ENCODE peak calls at places on chromosome 19, in five cellular contexts. N is NAMALWA; X is HTR-8/SVneo; P is activated CD8-positive, alpha-beta memory T cell treated with anti-CD3 and anti-CD28 coated beads for 1 hour; H is tibial nerve. W is an unnamed sample.
A peak's percentile ranks its signal among the peaks of the same experiment; 100 is the strongest.

GRCh38 chr19:17213334-17213733 is 1.8 kb upstream of the USE1 start:
- DNase-seq in N (no peak), X (no peak), P (no peak), H (no peak), W (no peak)

GRCh38 chr19:4345656-4346383 is 2.5 kb downstream of the MPND start:
- DNase-seq in N (no peak), X (no peak), P (no peak), H (no peak), W (no peak)

GRCh38 chr19:54190942-54191670 is at the start of gene TSEN34:
- DNase-seq in N (peak; percentile 93), X (peak; percentile 74), P (peak; percentile 80), H (peak; percentile 76), W (peak; percentile 97)

GRCh38 chr19:14408641-14409120 is 10.5 kb downstream of the DDX39A start:
- DNase-seq in N (no peak), X (no peak), P (no peak), H (no peak), W (no peak)

GRCh38 chr19:46766569-46767317 is 20.5 kb upstream of the STRN4 start:
- DNase-seq in N (peak; percentile 84), X (no peak), P (no peak), H (no peak), W (peak; percentile 86)

GRCh38 chr19:14350866-14351265 is 30.4 kb upstream of the ADGRE5 start:
- DNase-seq in N (no peak), X (no peak), P (no peak), H (no peak), W (no peak)

GRCh38 chr19:9622531-9622930 is 1.5 kb upstream of the ZNF561 start:
- DNase-seq in N (no peak), X (no peak), P (no peak), H (no peak), W (no peak)

GRCh38 chr19:38392707-38393308 is 4.3 kb downstream of the SPRED3 start:
- DNase-seq in N (no peak), X (no peak), P (no peak), H (no peak), W (no peak)

GRCh38 chr19:6429419-6430221 is 3.9 kb downstream of the SLC25A41 start:
- DNase-seq in N (no peak), X (no peak), P (no peak), H (no peak), W (peak; percentile 67)

GRCh38 chr19:13588953-13589833 is 82.9 kb upstream of the CACNA1A start:
- DNase-seq in N (peak; percentile 76), X (peak; percentile 83), P (peak; percentile 75), H (peak; percentile 52), W (peak; percentile 84)

GRCh38 chr19:1673645-1674292 is 21.4 kb upstream of the TCF3 start:
- DNase-seq in N (no peak), X (no peak), P (no peak), H (no peak), W (peak; percentile 58)

GRCh38 chr19:55319786-55320185 is 5.4 kb downstream of the TMEM150B start:
- DNase-seq in N (peak; percentile 56), X (no peak), P (no peak), H (no peak), W (peak; percentile 78)

GRCh38 chr19:23071087-23071511 is 45.7 kb upstream of the ZNF730 start:
- DNase-seq in N (no peak), X (no peak), P (no peak), H (no peak), W (no peak)

GRCh38 chr19:10086904-10087256 is 763 bp downstream of the SHFL start:
- DNase-seq in N (no peak), X (no peak), P (no peak), H (no peak), W (peak; percentile 58)

GRCh38 chr19:3852614-3853254 is 16.1 kb downstream of the ZFR2 start:
- DNase-seq in N (peak; percentile 79), X (peak; percentile 87), P (peak; percentile 26), H (no peak), W (peak; percentile 48)

GRCh38 chr19:1400281-1401137 is 833 bp downstream of the GAMT start:
- DNase-seq in N (peak; percentile 39), X (no peak), P (no peak), H (no peak), W (peak; percentile 68)

GRCh38 chr19:38441660-38442348 is 8.3 kb downstream of the RYR1 start:
- DNase-seq in N (peak; percentile 34), X (no peak), P (no peak), H (no peak), W (peak; percentile 65)

GRCh38 chr19:30373593-30373992 is 1.4 kb downstream of the ZNF536 start:
- DNase-seq in N (no peak), X (no peak), P (no peak), H (no peak), W (no peak)

GRCh38 chr19:12796146-12797071 is 5.1 kb downstream of the JUNB start:
- DNase-seq in N (peak; percentile 89), X (no peak), P (peak; percentile 62), H (no peak), W (peak; percentile 92)

GRCh38 chr19:29303035-29303706 is 90.2 kb upstream of the UQCRFS1 start:
- DNase-seq in N (no peak), X (no peak), P (no peak), H (no peak), W (no peak)

GRCh38 chr19:8552810-8553209 is 24.4 kb downstream of the MYO1F start:
- DNase-seq in N (peak; percentile 65), X (peak; percentile 33), P (no peak), H (no peak), W (peak; percentile 81)

GRCh38 chr19:30116530-30116929 is 174.5 kb downstream of the URI1 start:
- DNase-seq in N (no peak), X (no peak), P (no peak), H (no peak), W (no peak)

GRCh38 chr19:28504139-28504538 is 708.8 kb downstream of the UQCRFS1 start:
- DNase-seq in N (no peak), X (no peak), P (no peak), H (no peak), W (no peak)

GRCh38 chr19:6480843-6481415 is 658 bp downstream of the DENND1C start:
- DNase-seq in N (no peak), X (no peak), P (no peak), H (no peak), W (peak; percentile 52)

GRCh38 chr19:2271516-2272103 is 10.4 kb downstream of the PEAK3 start:
- DNase-seq in N (no peak), X (no peak), P (no peak), H (no peak), W (peak; percentile 46)

GRCh38 chr19:3551808-3552095 is 5.6 kb downstream of the MFSD12 start:
- DNase-seq in N (no peak), X (no peak), P (no peak), H (no peak), W (no peak)

GRCh38 chr19:800360-801029 is 3.2 kb downstream of the PTBP1 start:
- DNase-seq in N (no peak), X (no peak), P (no peak), H (no peak), W (no peak)

GRCh38 chr19:4700573-4700970 is 23.1 kb downstream of the DPP9 start:
- DNase-seq in N (no peak), X (no peak), P (no peak), H (no peak), W (peak; percentile 69)